ENCODE peak calls at places on chromosomes 7 and 10, in nine cellular contexts. L is stomach; C is pons; Z is HT-29; H is skeletal muscle cell; O is nucleus accumbens; K is foreskin fibroblast; M is T-helper 1 cell; F is stimulated activated CD8-positive, alpha-beta memory T cell treated with anti-CD3 and anti-CD28 coated beads, Interleukin-4, amount 100 ng/mL, for 4 hours. N is an unnamed sample.

GRCh38 chr10:133347636-133348517 is 704 bp downstream of the PRAP1 start:
- DNase-seq in L (no peak), C (no peak), Z (peak), H (no peak), O (no peak), K (no peak), M (no peak), F (no peak), N (no peak)

GRCh38 chr7:17038783-17039170 is 157.0 kb upstream of the AGR3 start:
- DNase-seq in L (no peak), C (no peak), Z (peak), H (no peak), O (no peak), K (no peak), M (no peak), F (no peak), N (no peak)

GRCh38 chr7:77866791-77867190 is 68.2 kb downstream of the PHTF2 start:
- DNase-seq in L (no peak), C (no peak), Z (peak), H (peak), O (no peak), K (peak), M (no peak), F (no peak), N (no peak)

GRCh38 chr7:137888254-137888653 is 41.5 kb upstream of the DGKI start:
- DNase-seq in L (no peak), C (no peak), Z (no peak), H (no peak), O (no peak), K (no peak), M (no peak), F (no peak), N (no peak)

GRCh38 chr7:92622680-92623079 is 32.5 kb upstream of the FAM133B start:
- DNase-seq in L (no peak), C (no peak), Z (no peak), H (no peak), O (no peak), K (no peak), M (no peak), F (no peak), N (no peak)

GRCh38 chr10:131656446-131656845 is 244.4 kb upstream of the PPP2R2D start:
- DNase-seq in L (peak), C (no peak), Z (no peak), H (no peak), O (no peak), K (no peak), M (no peak), F (no peak), N (no peak)

GRCh38 chr7:39622609-39623311 is 612 bp upstream of the RALA start:
- DNase-seq in L (no peak), C (peak), Z (peak), H (no peak), O (no peak), K (no peak), M (no peak), F (no peak), N (peak)

GRCh38 chr7:123355576-123356195 is 155.9 kb upstream of the SLC13A1 start:
- DNase-seq in L (no peak), C (peak), Z (peak), H (no peak), O (no peak), K (no peak), M (no peak), F (no peak), N (no peak)

GRCh38 chr7:24419070-24419469 is 135.1 kb downstream of the NPY start:
- DNase-seq in L (no peak), C (no peak), Z (peak), H (no peak), O (no peak), K (no peak), M (no peak), F (no peak), N (no peak)

GRCh38 chr7:112009081-112009480 is 197.1 kb downstream of the DOCK4 start:
- DNase-seq in L (no peak), C (no peak), Z (peak), H (peak), O (no peak), K (peak), M (no peak), F (no peak), N (no peak)

GRCh38 chr7:5636446-5636835 is 145.0 kb downstream of the RNF216 start:
- DNase-seq in L (no peak), C (peak), Z (no peak), H (no peak), O (peak), K (peak), M (no peak), F (no peak), N (no peak)

N was measured in activated T-helper 2 cell treated with anti-CD3 and anti-CD28 coated beads, Interferon-gamma antibody, Interleukin-2, Interleukin-4, amounts not matched to agents 10 μg/mL and 5 μg/mL and 100 μg/mL, durations not matched to agents 14 hours and 24 hours and 36 hours.